ENCODE peak calls at places on chromosomes 3 and 15, in four cellular contexts. W is stimulated activated CD8-positive, alpha-beta memory T cell treated with anti-CD3 and anti-CD28 coated beads, Interleukin-2, amount 100 ng/mL, for 1 hour; L is right atrium auricular region; H is activated CD4-positive, alpha-beta T cell treated with anti-CD3 and anti-CD28 coated beads for 48 hours. S is an unnamed sample.

GRCh38 chr3:42709621-42710020 is 7.0 kb upstream of the HHATL start:
- DNase-seq in W (no peak), L (no peak), H (no peak), S (peak; percentile 22)

GRCh38 chr3:156630081-156630772 is 44.2 kb upstream of the TIPARP start:
- DNase-seq in W (no peak), L (no peak), H (no peak), S (no peak)

GRCh38 chr15:62071711-62072308 is 5.0 kb downstream of the C2CD4A start:
- DNase-seq in W (no peak), L (no peak), H (no peak), S (no peak)

GRCh38 chr15:88563638-88564037 is 17.2 kb upstream of the DET1 start:
- DNase-seq in W (no peak), L (no peak), H (no peak), S (no peak)

GRCh38 chr3:8937064-8938020 is 25.9 kb downstream of the RAD18 start:
- DNase-seq in W (no peak), L (no peak), H (no peak), S (no peak)

GRCh38 chr3:109643590-109643989 is 306.2 kb upstream of the DPPA4 start:
- DNase-seq in W (no peak), L (no peak), H (peak; percentile 20), S (no peak)

GRCh38 chr15:101133751-101134261 is 118.0 kb downstream of the CHSY1 start:
- DNase-seq in W (no peak), L (no peak), H (no peak), S (no peak)

GRCh38 chr3:45244356-45244755 is 18.3 kb upstream of the TMEM158 start:
- DNase-seq in W (no peak), L (no peak), H (no peak), S (no peak)

GRCh38 chr3:186882881-186883685 is 40.6 kb downstream of the ADIPOQ start:
- DNase-seq in W (no peak), L (no peak), H (peak; percentile 77), S (no peak)

GRCh38 chr3:181316481-181316880 is 326.9 kb upstream of the DNAJC19 start:
- DNase-seq in W (no peak), L (no peak), H (no peak), S (no peak)

GRCh38 chr3:197749315-197749600 is 425 bp upstream of the FYTTD1 start:
- DNase-seq in W (peak; percentile 13), L (peak; percentile 60), H (peak; percentile 72), S (no peak)

GRCh38 chr15:80801891-80802680 is 22.9 kb downstream of the CEMIP start:
- DNase-seq in W (no peak), L (no peak), H (no peak), S (no peak)

GRCh38 chr15:79046691-79047404 is 43.7 kb downstream of the RASGRF1 start:
- DNase-seq in W (no peak), L (no peak), H (no peak), S (no peak)

GRCh38 chr3:31358473-31359075 is 174.2 kb upstream of the STT3B start:
- DNase-seq in W (no peak), L (no peak), H (no peak), S (no peak)

GRCh38 chr3:195821403-195822130 is 9.8 kb upstream of the MUC4 start:
- DNase-seq in W (no peak), L (no peak), H (no peak), S (no peak)

GRCh38 chr15:71366926-71367325 is 251.7 kb downstream of the THSD4 start:
- DNase-seq in W (no peak), L (no peak), H (no peak), S (no peak)

GRCh38 chr15:35115155-35115725 is 30.1 kb upstream of the NANOGP8 start:
- DNase-seq in W (no peak), L (no peak), H (no peak), S (no peak)

GRCh38 chr3:11554666-11555065 is 89.0 kb downstream of the VGLL4 start:
- DNase-seq in W (no peak), L (no peak), H (no peak), S (no peak)

GRCh38 chr15:29044506-29044905 is 158.7 kb downstream of the APBA2 start:
- DNase-seq in W (no peak), L (no peak), H (no peak), S (no peak)

GRCh38 chr15:75694241-75695182 is 18.1 kb downstream of the CSPG4 start:
- DNase-seq in W (no peak), L (peak; percentile 91), H (peak; percentile 43), S (no peak)

GRCh38 chr3:102299125-102299877 is 135.5 kb upstream of the ZPLD1 start:
- DNase-seq in W (no peak), L (no peak), H (peak; percentile 3), S (no peak)

GRCh38 chr3:133895208-133896001 is at the start of gene RAB6B:
- DNase-seq in W (no peak), L (no peak), H (peak; percentile 28), S (peak; percentile 56)

S was measured in mesothelial cell of epicardium.